ENCODE peak calls at places on chromosome 22, in eight cellular contexts. D is K562, W is pancreas, A is psoas muscle, U is bronchial epithelial cell, J is sigmoid colon, X is upper lobe of right lung, G is HCT116. C is an unnamed sample. For H3K27me3, the result is how much of the 10 kb centered on the place peaks cover.

GRCh38 chr22:47571616-47572015 is 809.2 kb downstream of the TBC1D22A start:
- DNase-seq in D (no peak), W (no peak), A (no peak), U (no peak), J (no peak), X (peak), G (no peak), C (no peak)

GRCh38 chr22:43060213-43060612 is 29.0 kb downstream of the TTLL1 start:
- DNase-seq in D (peak), W (no peak), A (no peak), U (peak), J (no peak), X (no peak), G (no peak), C (no peak)

GRCh38 chr22:20441631-20442484 is 4.2 kb upstream of the SCARF2 start:
- DNase-seq in D (no peak), W (no peak), A (no peak), U (no peak), J (no peak), X (no peak), G (no peak), C (no peak)

GRCh38 chr22:40323681-40324083 is 22.6 kb upstream of the ADSL start:
- DNase-seq in D (no peak), W (no peak), A (no peak), U (no peak), J (no peak), X (no peak), G (no peak), C (no peak)

GRCh38 chr22:37260939-37261338 is 16.9 kb upstream of the RAC2 start:
- DNase-seq in D (peak), W (no peak), A (no peak), U (no peak), J (no peak), X (peak), G (peak), C (no peak)

GRCh38 chr22:36862251-36863242 is 1.7 kb downstream of the NCF4 start:
- DNase-seq in D (no peak), W (peak), A (peak), U (no peak), J (peak), X (peak), G (no peak), C (no peak)

GRCh38 chr22:21657361-21658118 is 8.3 kb upstream of the PPIL2 start:
- DNase-seq in D (peak), W (peak), A (peak), U (no peak), J (no peak), X (peak), G (peak), C (no peak)

GRCh38 chr22:35206889-35207288 is 50.4 kb upstream of the HMGXB4 start:
- DNase-seq in D (no peak), W (no peak), A (no peak), U (no peak), J (no peak), X (no peak), G (no peak), C (no peak)

GRCh38 chr22:42897960-42898359 is 40.9 kb upstream of the ARFGAP3 start:
- DNase-seq in D (no peak), W (no peak), A (no peak), U (no peak), J (no peak), X (no peak), G (no peak), C (no peak)

GRCh38 chr22:50244420-50245213 is at the start of gene TUBGCP6:
- DNase-seq in D (peak), W (peak), A (peak), U (peak), J (peak), X (peak), G (peak), C (peak)
- H3K4me3 ChIP-seq in D (peak), W (peak), A (peak), U (peak), J (peak), X (peak), G (peak), C (peak)

DNA sequence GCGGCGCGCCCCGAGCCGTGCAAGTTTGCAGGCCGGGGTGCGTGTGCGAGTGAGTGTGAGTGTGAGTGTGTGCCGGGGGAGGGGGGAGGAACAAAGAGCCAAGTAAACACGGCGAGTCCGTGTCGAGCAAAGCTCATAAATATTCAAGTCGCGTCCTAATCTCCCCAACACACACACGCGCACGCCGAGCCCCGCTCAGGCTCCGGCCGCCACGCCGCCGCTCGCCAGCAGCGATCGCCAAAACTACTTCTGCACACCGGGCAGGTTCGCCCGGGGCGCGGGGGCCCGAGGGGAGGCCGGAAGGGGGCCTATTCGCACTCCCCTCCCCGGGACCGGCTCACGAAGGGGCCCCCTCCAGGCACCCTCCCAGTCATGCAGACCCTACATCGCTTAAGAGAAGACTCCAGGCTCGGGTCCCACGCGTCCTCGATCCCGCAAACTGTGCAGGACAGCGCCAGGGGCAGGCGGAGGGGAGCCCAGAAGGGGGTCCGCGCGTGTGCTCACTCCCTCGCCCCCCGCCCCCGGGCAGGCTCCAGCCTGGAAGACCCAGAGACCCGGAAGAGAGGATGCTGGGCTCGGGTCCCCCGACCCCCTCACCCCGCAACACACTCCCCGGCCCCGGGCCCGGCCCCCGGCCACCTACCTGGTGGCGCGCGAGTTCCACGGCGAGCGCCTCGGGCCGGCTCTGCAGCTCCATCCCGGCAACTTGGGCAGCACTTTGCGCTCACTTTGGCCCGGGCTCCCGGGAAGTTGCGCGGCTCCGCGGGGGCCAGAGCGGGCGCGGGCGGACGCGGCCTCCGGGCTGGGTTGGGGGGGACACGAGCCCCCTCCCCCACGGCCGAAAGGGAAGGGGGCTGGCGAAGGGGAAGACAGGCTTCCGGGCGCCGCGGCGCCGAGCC is 703 bp downstream of the PHF21B start:
- DNase-seq in D (peak), W (no peak), A (peak), U (no peak), J (no peak), X (no peak), G (no peak), C (no peak)
- H3K27me3 ChIP-seq in D (under half), W (under half), A (half or more), U (under half), J (half or more), X (half or more), G (under half), C (half or more)

GRCh38 chr22:50577697-50577986 is 585 bp downstream of the CPT1B start:
- DNase-seq in D (no peak), W (no peak), A (no peak), U (no peak), J (no peak), X (no peak), G (no peak), C (no peak)

GRCh38 chr22:50576806-50577696 is 1.2 kb downstream of the CPT1B start:
- DNase-seq in D (no peak), W (no peak), A (no peak), U (no peak), J (no peak), X (no peak), G (no peak), C (no peak)

GRCh38 chr22:50574383-50574755 is 3.9 kb downstream of the CPT1B start:
- DNase-seq in D (no peak), W (no peak), A (no peak), U (no peak), J (no peak), X (no peak), G (no peak), C (no peak)

GRCh38 chr22:50575426-50575941 is 2.7 kb downstream of the CPT1B start:
- DNase-seq in D (no peak), W (no peak), A (no peak), U (no peak), J (no peak), X (no peak), G (no peak), C (no peak)

GRCh38 chr22:50576070-50576469 is 2.2 kb downstream of the CPT1B start:
- DNase-seq in D (peak), W (no peak), A (no peak), U (peak), J (no peak), X (no peak), G (peak), C (peak)
- TF ChIP-seq CTCF in D (peak), W (no peak), A (peak), U (peak), J (no peak), X (peak), G (peak), C (peak)

GRCh38 chr22:25488244-25489020 is 76.0 kb upstream of the GRK3 start:
- DNase-seq in D (no peak), W (peak), A (peak), U (peak), J (no peak), X (peak), G (peak), C (peak)
- H3K4me3 ChIP-seq in D (no peak), W (no peak), A (no peak), U (no peak), J (no peak), X (no peak), G (no peak), C (no peak)

DNA sequence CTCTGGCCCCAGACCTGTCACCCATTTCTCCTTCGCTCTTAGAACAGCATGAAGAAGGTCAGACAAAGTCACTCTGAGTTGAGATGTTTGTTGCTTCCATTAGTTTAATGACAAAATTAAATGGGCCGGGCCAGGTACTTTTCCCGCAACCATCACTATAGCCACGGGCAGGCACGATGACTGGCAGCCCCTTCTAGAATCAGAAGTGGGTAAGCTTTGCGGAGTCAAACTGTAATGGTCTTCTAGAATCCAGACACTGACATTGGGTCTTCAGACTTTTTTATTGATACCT is 2.3 kb upstream of the ACR start:
- DNase-seq in D (no peak), W (no peak), A (no peak), U (no peak), J (peak), X (no peak), G (no peak), C (no peak)
- H3K27me3 ChIP-seq in D (half or more), W (under half), A (under half), U (under half), J (under half), X (under half), G (under half), C (under half)

GRCh38 chr22:31449521-31449920 is 40.1 kb downstream of the EIF4ENIF1 start:
- DNase-seq in D (no peak), W (no peak), A (no peak), U (no peak), J (no peak), X (no peak), G (no peak), C (no peak)
- TF ChIP-seq CTCF in D (no peak), W (no peak), A (no peak), U (no peak), J (no peak), X (no peak), G (no peak), C (no peak)

C was measured in kidney epithelial cell.